ENCODE peak calls at places on chromosomes 5 and 9, in six cellular contexts. N is pulmonary artery endothelial cell; P is OCI-LY7; Z is fibroblast of pulmonary artery; B is fibroblast of the aortic adventitia; O is activated CD4-positive, alpha-beta memory T cell treated with anti-CD3 and anti-CD28 coated beads, Interleukin-2, amount 10 ng/mL, durations not matched to agents 7 days and 5 days. X is an unnamed sample.

GRCh38 chr5:137206030-137206715 is 293.0 kb downstream of the SPOCK1 start:
- DNase-seq in N (no peak), P (no peak), Z (peak), B (peak), O (no peak), X (no peak)

GRCh38 chr5:89998505-89998904 is 411.1 kb downstream of the CETN3 start:
- DNase-seq in N (no peak), P (no peak), Z (no peak), B (peak), O (no peak), X (no peak)

GRCh38 chr5:127608077-127608660 is 40.7 kb upstream of the CTXN3 start:
- DNase-seq in N (no peak), P (no peak), Z (no peak), B (no peak), O (no peak), X (no peak)

GRCh38 chr9:131481441-131482342 is 21.0 kb upstream of the POMT1 start:
- DNase-seq in N (no peak), P (no peak), Z (no peak), B (no peak), O (no peak), X (no peak)

GRCh38 chr5:167414611-167415010 is 876.8 kb upstream of the WWC1 start:
- DNase-seq in N (no peak), P (no peak), Z (no peak), B (no peak), O (no peak), X (no peak)

GRCh38 chr5:139752506-139753350 is 42.9 kb upstream of the PSD2 start:
- DNase-seq in N (no peak), P (no peak), Z (no peak), B (peak), O (no peak), X (no peak)

GRCh38 chr5:36902353-36902752 is 25.8 kb downstream of the NIPBL start:
- DNase-seq in N (no peak), P (no peak), Z (no peak), B (no peak), O (no peak), X (no peak)

GRCh38 chr9:108048406-108049025 is 558.9 kb upstream of the KLF4 start:
- DNase-seq in N (no peak), P (no peak), Z (no peak), B (peak), O (no peak), X (no peak)

GRCh38 chr5:175521313-175521833 is 43.0 kb downstream of the SFXN1 start:
- DNase-seq in N (no peak), P (no peak), Z (no peak), B (no peak), O (peak), X (no peak)

GRCh38 chr9:130786526-130786925 is 48.5 kb upstream of the ABL1 start:
- DNase-seq in N (no peak), P (no peak), Z (no peak), B (no peak), O (no peak), X (no peak)

GRCh38 chr5:177085985-177086917 is at the start of gene FGFR4:
- DNase-seq in N (no peak), P (peak), Z (peak), B (peak), O (peak), X (peak)

GRCh38 chr5:112776301-112776856 is 38.7 kb downstream of the APC start:
- DNase-seq in N (no peak), P (no peak), Z (peak), B (peak), O (no peak), X (no peak)

GRCh38 chr9:127977877-127978647 is 2.7 kb downstream of the EEIG1 start:
- DNase-seq in N (no peak), P (no peak), Z (peak), B (peak), O (peak), X (peak)

GRCh38 chr5:44085083-44085482 is 304.1 kb downstream of the FGF10 start:
- DNase-seq in N (no peak), P (no peak), Z (no peak), B (no peak), O (no peak), X (no peak)

GRCh38 chr5:134435525-134435924 is 23.8 kb upstream of the CDKN2AIPNL start:
- DNase-seq in N (no peak), P (no peak), Z (peak), B (peak), O (no peak), X (no peak)

GRCh38 chr9:134375430-134376385 is 49.5 kb downstream of the RXRA start:
- DNase-seq in N (no peak), P (no peak), Z (peak), B (peak), O (no peak), X (peak)

GRCh38 chr5:91928751-91929521 is 545.8 kb upstream of the ARRDC3 start:
- DNase-seq in N (no peak), P (peak), Z (peak), B (peak), O (no peak), X (peak)

GRCh38 chr5:174721522-174722432 is 2.6 kb upstream of the MSX2 start:
- DNase-seq in N (no peak), P (no peak), Z (no peak), B (no peak), O (no peak), X (no peak)

GRCh38 chr5:132370241-132370820 is 821 bp downstream of the SLC22A5 start:
- DNase-seq in N (no peak), P (no peak), Z (no peak), B (no peak), O (no peak), X (no peak)

GRCh38 chr5:118070041-118070440 is 918.3 kb downstream of the DTWD2 start:
- DNase-seq in N (no peak), P (no peak), Z (no peak), B (no peak), O (no peak), X (no peak)

GRCh38 chr9:5511476-5511875 is 1.1 kb downstream of the PDCD1LG2 start:
- DNase-seq in N (no peak), P (no peak), Z (no peak), B (no peak), O (no peak), X (no peak)

GRCh38 chr5:27242258-27242626 is 203.9 kb upstream of the CDH9 start:
- DNase-seq in N (no peak), P (no peak), Z (no peak), B (no peak), O (no peak), X (no peak)

GRCh38 chr5:116360008-116360853 is 214.4 kb downstream of the SEMA6A start:
- DNase-seq in N (no peak), P (no peak), Z (no peak), B (peak), O (no peak), X (no peak)